ENCODE peak calls at places on chromosomes 3 and 15, in five cellular contexts. M, D, P, V and E are unnamed samples.

GRCh38 chr15:55992769-55993110 is 672 bp downstream of the NEDD4 start:
- DNase-seq in P (no peak), M (no peak), V (no peak), D (no peak), E (no peak)

GRCh38 chr3:61561374-61562041 is at the start of gene PTPRG:
- DNase-seq in D (peak; percentile 76), P (peak; percentile 95), M (peak; percentile 94), V (peak; percentile 91), E (peak; percentile 93)

GRCh38 chr3:9040996-9041395 is 77.7 kb upstream of the RAD18 start:
- DNase-seq in M (no peak), P (no peak), D (no peak), V (no peak), E (no peak)

GRCh38 chr15:88256261-88257230 is at the start of gene NTRK3:
- DNase-seq in P (peak; percentile 36), D (peak; percentile 41), M (peak; percentile 42), V (no peak), E (no peak)

GRCh38 chr3:1421577-1421976 is 328.8 kb downstream of the CNTN6 start:
- DNase-seq in M (no peak), D (no peak), P (no peak), V (no peak), E (no peak)

GRCh38 chr15:50298340-50298739 is 32.8 kb upstream of the HDC start:
- DNase-seq in P (no peak), D (no peak), M (no peak), V (no peak), E (no peak)

GRCh38 chr15:59278120-59278519 is 71.5 kb downstream of the LDHAL6B start:
- DNase-seq in V (peak; percentile 45), D (no peak), M (no peak), P (peak; percentile 76), E (peak; percentile 81)

GRCh38 chr3:194675081-194675640 is 3.2 kb upstream of the LSG1 start:
- DNase-seq in P (peak; percentile 20), M (peak; percentile 31), D (no peak), V (peak; percentile 32), E (no peak)

GRCh38 chr15:61195116-61196002 is 33.7 kb downstream of the RORA start:
- DNase-seq in P (peak; percentile 72), M (peak; percentile 62), D (peak; percentile 41), V (peak; percentile 54), E (peak; percentile 73)

GRCh38 chr3:48372862-48373435 is 930 bp downstream of the FBXW12 start:
- DNase-seq in D (no peak), V (no peak), P (no peak), M (no peak), E (no peak)

GRCh38 chr15:82709081-82709420 is 624 bp downstream of the AP3B2 start:
- DNase-seq in D (peak; percentile 29), M (peak; percentile 73), P (peak; percentile 3), V (no peak), E (no peak)

GRCh38 chr3:161070252-161070930 is 34.8 kb downstream of the B3GALNT1 start:
- DNase-seq in D (peak; percentile 44), V (peak; percentile 61), M (no peak), P (no peak), E (no peak)

GRCh38 chr3:161100994-161101393 is 4.2 kb downstream of the B3GALNT1 start:
- DNase-seq in V (no peak), D (no peak), M (no peak), P (no peak), E (no peak)

GRCh38 chr3:105385868-105386508 is 19.3 kb downstream of the ALCAM start:
- DNase-seq in D (no peak), M (peak; percentile 34), V (no peak), P (no peak), E (no peak)

GRCh38 chr15:51212909-51213308 is 118.2 kb upstream of the TNFAIP8L3 start:
- DNase-seq in M (no peak), P (no peak), V (no peak), D (no peak), E (no peak)

GRCh38 chr3:75332784-75333183 is 331.3 kb upstream of the FRG2C start:
- DNase-seq in M (no peak), D (no peak), V (no peak), P (no peak), E (no peak)

GRCh38 chr3:25910997-25911396 is 121.1 kb downstream of the OXSM start:
- DNase-seq in D (no peak), V (peak; percentile 18), P (peak; percentile 12), M (peak; percentile 34), E (peak; percentile 20)

GRCh38 chr15:43749690-43750345 is 3.6 kb downstream of the PDIA3 start:
- DNase-seq in P (no peak), M (no peak), V (no peak), D (no peak), E (no peak)

GRCh38 chr3:44883999-44884431 is 9.6 kb downstream of the TGM4 start:
- DNase-seq in V (peak; percentile 98), M (peak; percentile 8), P (peak; percentile 95), D (no peak), E (peak; percentile 95)

GRCh38 chr3:64977308-64978100 is 289.7 kb upstream of the ADAMTS9 start:
- DNase-seq in M (no peak), P (peak; percentile 31), D (no peak), V (peak; percentile 88), E (peak; percentile 11)

GRCh38 chr3:181633556-181633955 is 78.2 kb upstream of the SOX2 start:
- DNase-seq in P (no peak), D (no peak), M (no peak), V (no peak), E (no peak)

GRCh38 chr3:177948716-177949422 is 587.4 kb upstream of the KCNMB2 start:
- DNase-seq in M (no peak), V (no peak), D (no peak), P (no peak), E (no peak)

GRCh38 chr3:196080997-196081833 is 675 bp downstream of the TFRC start:
- DNase-seq in P (peak; percentile 36), D (peak; percentile 67), M (peak; percentile 63), V (peak; percentile 62), E (peak; percentile 54)

GRCh38 chr3:2098398-2099027 is at the start of gene CNTN4:
- DNase-seq in P (no peak), D (peak; percentile 63), M (peak; percentile 23), V (peak; percentile 19), E (peak; percentile 8)

GRCh38 chr3:189233225-189233858 is 61.6 kb downstream of the TPRG1 start:
- DNase-seq in V (peak; percentile 75), M (peak; percentile 38), D (peak; percentile 80), P (peak; percentile 75), E (peak; percentile 65)

GRCh38 chr3:197356275-197356674 is 57.9 kb upstream of the DLG1 start:
- DNase-seq in D (no peak), V (no peak), P (no peak), M (no peak), E (no peak)

GRCh38 chr3:21159565-21159950 is 591.5 kb downstream of the ZNF385D start:
- DNase-seq in D (no peak), V (peak; percentile 1), P (peak; percentile 0), M (no peak), E (no peak)

GRCh38 chr15:66704783-66705113 is 2.7 kb downstream of the SMAD6 start:
- DNase-seq in V (no peak), D (no peak), M (no peak), P (no peak), E (no peak)

GRCh38 chr15:77461486-77461885 is 40.8 kb downstream of the HMG20A start:
- DNase-seq in M (no peak), V (no peak), P (no peak), D (no peak), E (no peak)

GRCh38 chr3:19074257-19074938 is 73.9 kb upstream of the KCNH8 start:
- DNase-seq in M (peak; percentile 24), D (no peak), V (no peak), P (no peak), E (no peak)

GRCh38 chr15:45732544-45733130 is 97.8 kb downstream of the SQOR start:
- DNase-seq in M (no peak), P (no peak), D (peak; percentile 51), V (no peak), E (no peak)

GRCh38 chr3:189690237-189690636 is 59.0 kb downstream of the TP63 start:
- DNase-seq in V (no peak), D (peak; percentile 60), M (no peak), P (no peak), E (no peak)